ENCODE peak calls at places on chromosomes 2 and 18, in four cellular contexts. I, Y, F and N are unnamed samples.

GRCh38 chr18:80167947-80168745 is 59.1 kb downstream of the ADNP2 start:
- DNase-seq in I (no peak), Y (no peak), F (no peak), N (no peak)

GRCh38 chr2:111185496-111186022 is 64.8 kb downstream of the BCL2L11 start:
- DNase-seq in I (no peak), Y (no peak), F (no peak), N (no peak)

GRCh38 chr2:51706220-51706619 is 674.3 kb upstream of the NRXN1 start:
- DNase-seq in I (no peak), Y (no peak), F (no peak), N (no peak)

GRCh38 chr2:60555066-60555793 is 1.8 kb upstream of the BCL11A start:
- DNase-seq in I (peak), Y (no peak), F (peak), N (no peak)

GRCh38 chr2:217878865-217879595 is 123.8 kb downstream of the TNS1 start:
- DNase-seq in I (no peak), Y (no peak), F (no peak), N (no peak)

GRCh38 chr18:21342372-21342771 is 100.3 kb downstream of the GREB1L start:
- DNase-seq in I (no peak), Y (no peak), F (no peak), N (no peak)

GRCh38 chr2:28335666-28336065 is 57.0 kb upstream of the FOSL2 start:
- DNase-seq in I (no peak), Y (no peak), F (no peak), N (no peak)

GRCh38 chr2:83633435-83633834 is 825.6 kb downstream of the SUCLG1 start:
- DNase-seq in I (no peak), Y (no peak), F (no peak), N (no peak)

GRCh38 chr2:137997733-137998132 is 33.5 kb downstream of the HNMT start:
- DNase-seq in I (no peak), Y (no peak), F (no peak), N (no peak)

GRCh38 chr2:209687261-209687660 is 84.4 kb upstream of the UNC80 start:
- DNase-seq in I (no peak), Y (no peak), F (no peak), N (no peak)

GRCh38 chr2:37671013-37671815 is at the start of gene CDC42EP3:
- DNase-seq in I (no peak), Y (no peak), F (peak), N (peak)

GRCh38 chr2:234275515-234275914 is 221.4 kb downstream of the ARL4C start:
- DNase-seq in I (no peak), Y (no peak), F (no peak), N (no peak)

GRCh38 chr18:34114996-34115395 is 109.7 kb downstream of the NOL4 start:
- DNase-seq in I (peak), Y (no peak), F (no peak), N (no peak)

GRCh38 chr2:202589582-202589949 is 45.2 kb upstream of the FAM117B start:
- DNase-seq in I (peak), Y (no peak), F (no peak), N (no peak)

GRCh38 chr2:51995293-51995692 is 963.4 kb upstream of the NRXN1 start:
- DNase-seq in I (no peak), Y (no peak), F (no peak), N (no peak)

GRCh38 chr2:71796174-71796592 is 342.8 kb downstream of the DYSF start:
- DNase-seq in I (no peak), Y (no peak), F (no peak), N (no peak)

GRCh38 chr2:98805412-98806265 is 74.7 kb upstream of the MGAT4A start:
- DNase-seq in I (peak), Y (no peak), F (no peak), N (no peak)

GRCh38 chr2:221997100-221997499 is 301.7 kb downstream of the PAX3 start:
- DNase-seq in I (peak), Y (no peak), F (no peak), N (no peak)

GRCh38 chr18:46672062-46672970 is 15.3 kb upstream of the LOXHD1 start:
- DNase-seq in I (no peak), Y (no peak), F (no peak), N (no peak)

GRCh38 chr2:162768646-162769045 is 69.9 kb downstream of the KCNH7 start:
- DNase-seq in I (no peak), Y (no peak), F (no peak), N (no peak)

DNA sequence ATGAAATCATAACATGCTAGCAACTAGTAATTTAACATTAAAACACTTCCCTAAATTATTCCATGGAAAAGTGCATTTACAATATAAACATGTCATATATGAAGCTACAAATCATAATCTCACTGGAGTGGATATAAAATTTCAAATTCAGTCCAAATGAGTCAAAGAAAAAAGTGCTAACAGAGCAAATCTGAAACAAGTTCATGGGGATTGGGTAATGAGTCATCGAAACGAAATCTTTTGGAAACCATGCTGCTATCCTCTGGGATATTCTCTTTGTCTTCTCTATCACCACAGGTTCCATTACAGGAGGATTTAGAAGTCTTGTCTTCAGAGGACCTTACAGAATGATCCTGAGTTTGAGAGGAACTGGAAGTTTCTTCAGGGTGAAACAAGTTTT is 34.1 kb downstream of the STK17B start:
- DNase-seq in I (no peak), Y (no peak), F (no peak), N (no peak)
- TF ChIP-seq SP1 in I (no peak), Y (no peak), F (no peak), N (no peak)

GRCh38 chr2:1601471-1602358 is 142.6 kb downstream of the PXDN start:
- DNase-seq in I (peak), Y (no peak), F (no peak), N (no peak)
- TF ChIP-seq FOXM1 in I (no peak), Y (no peak), F (no peak), N (no peak)

DNA sequence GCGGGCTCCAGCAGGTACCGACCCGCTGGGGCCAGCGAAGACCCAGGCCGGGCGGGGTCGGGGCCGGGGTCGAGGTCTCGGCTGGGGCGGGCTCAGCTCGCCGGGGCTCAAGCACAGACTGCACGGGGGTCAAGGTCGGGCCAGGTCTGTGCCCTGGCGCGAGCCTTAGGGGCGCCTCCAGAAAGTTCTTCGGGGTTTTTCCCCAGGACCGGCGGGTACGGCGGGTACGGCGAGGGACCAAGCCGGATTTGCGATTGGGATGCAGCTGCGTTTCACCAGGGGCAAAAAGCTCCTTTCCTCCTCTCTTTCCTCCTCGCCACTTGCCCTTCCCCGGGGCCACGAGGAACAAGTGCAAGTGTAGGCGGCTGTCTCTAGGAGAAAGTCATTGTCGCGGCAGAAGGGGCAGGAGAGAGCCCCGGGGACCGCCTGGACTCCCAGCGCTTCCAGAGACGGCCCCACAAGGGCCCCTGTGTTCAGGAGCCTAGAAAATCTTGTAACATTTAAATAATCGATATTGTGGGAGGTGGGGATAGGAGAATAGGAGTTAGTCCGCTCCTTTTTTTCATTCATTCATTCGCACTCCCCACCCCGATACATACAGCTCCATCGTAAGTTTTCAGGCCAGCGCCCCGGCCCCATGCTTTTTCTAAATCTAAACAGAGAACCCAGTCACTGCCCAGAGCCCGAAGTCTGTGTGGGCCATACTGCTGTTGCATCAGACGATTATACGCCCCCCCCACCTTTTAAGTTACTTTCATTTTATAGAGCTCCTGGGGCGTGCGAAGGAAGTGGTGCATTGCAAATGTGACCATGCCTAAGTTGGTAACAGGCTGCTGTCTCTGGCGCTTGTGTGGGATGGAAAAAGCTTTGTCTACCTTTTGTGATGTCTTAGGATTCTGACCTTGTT is 679 bp downstream of the PMAIP1 start:
- DNase-seq in I (no peak), Y (no peak), F (peak), N (no peak)
- TF ChIP-seq SP1 in I (no peak), Y (no peak), F (no peak), N (no peak)

DNA sequence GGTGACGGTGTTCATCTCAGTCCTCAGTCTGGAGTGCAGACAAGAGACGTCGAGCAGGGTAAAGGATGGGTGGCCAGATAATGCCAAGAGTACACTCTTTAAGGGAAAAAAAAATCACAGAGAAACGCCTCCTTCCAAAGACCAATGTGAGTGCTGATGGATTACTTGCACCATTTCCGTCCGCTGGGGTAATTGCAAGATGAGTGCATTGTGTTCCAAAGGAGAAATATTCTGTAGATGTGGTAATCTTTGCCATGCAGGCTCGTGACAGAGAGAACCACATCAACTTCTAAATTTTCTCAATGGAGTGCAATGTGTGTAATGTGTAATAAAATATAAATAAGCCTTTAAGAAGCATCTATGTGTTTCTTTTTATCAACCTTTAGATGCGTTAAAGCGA is 81.0 kb downstream of the KLHL29 start:
- DNase-seq in I (no peak), Y (no peak), F (no peak), N (no peak)
- TF ChIP-seq FOXM1 in I (no peak), Y (no peak), F (no peak), N (no peak)

GRCh38 chr2:181674466-181674865 is 5.9 kb downstream of the NEUROD1 start:
- DNase-seq in I (no peak), Y (no peak), F (no peak), N (no peak)

GRCh38 chr2:181672255-181673008 is 7.9 kb downstream of the NEUROD1 start:
- DNase-seq in I (no peak), Y (peak), F (no peak), N (no peak)

GRCh38 chr2:181670632-181671031 is 9.7 kb downstream of the NEUROD1 start:
- DNase-seq in I (no peak), Y (no peak), F (no peak), N (no peak)

GRCh38 chr2:181675241-181675640 is 5.1 kb downstream of the NEUROD1 start:
- DNase-seq in I (no peak), Y (no peak), F (no peak), N (no peak)

GRCh38 chr2:181673178-181673577 is 7.1 kb downstream of the NEUROD1 start:
- DNase-seq in I (no peak), Y (peak), F (no peak), N (no peak)
- TF ChIP-seq SP1 in I (no peak), Y (no peak), F (no peak), N (no peak)